ENCODE peak calls at places on chromosomes 1 and 21, in six cellular contexts. M is K562, Z is transverse colon, P is GM12878, E is suprapubic skin, C is stomach. L is an unnamed sample.

GRCh38 chr1:45246760-45247159 is 40.4 kb upstream of the ZSWIM5 start:
- DNase-seq in M (no peak), Z (no peak), P (no peak), E (no peak), C (no peak), L (no peak)

GRCh38 chr1:203871114-203871875 is 9.9 kb downstream of the SNRPE start:
- DNase-seq in M (peak; percentile 71), Z (peak; percentile 13), P (no peak), E (no peak), C (no peak), L (no peak)

GRCh38 chr1:182845894-182846293 is 6.7 kb downstream of the DHX9 start:
- DNase-seq in M (no peak), Z (no peak), P (no peak), E (no peak), C (no peak), L (no peak)

GRCh38 chr1:200857804-200858203 is 15.0 kb upstream of the GPR25 start:
- DNase-seq in M (no peak), Z (no peak), P (no peak), E (no peak), C (no peak), L (no peak)

GRCh38 chr1:243956448-243956847 is 94.6 kb upstream of the ZBTB18 start:
- DNase-seq in M (no peak), Z (no peak), P (no peak), E (no peak), C (no peak), L (no peak)

GRCh38 chr1:53554592-53555305 is 95.5 kb downstream of the DMRTB1 start:
- DNase-seq in M (no peak), Z (peak; percentile 4), P (no peak), E (peak; percentile 43), C (no peak), L (no peak)

GRCh38 chr21:29939859-29940245 is at the start of gene GRIK1:
- DNase-seq in M (peak; percentile 17), Z (no peak), P (no peak), E (no peak), C (no peak), L (peak; percentile 64)

GRCh38 chr1:17622823-17623222 is 83.3 kb downstream of the ARHGEF10L start:
- DNase-seq in M (no peak), Z (no peak), P (no peak), E (no peak), C (no peak), L (no peak)

GRCh38 chr1:48530727-48531351 is 58.8 kb upstream of the SPATA6 start:
- DNase-seq in M (peak; percentile 83), Z (peak; percentile 78), P (no peak), E (no peak), C (peak; percentile 69), L (peak; percentile 61)

GRCh38 chr1:164659621-164660414 is 100.8 kb downstream of the PBX1 start:
- DNase-seq in M (no peak), Z (peak; percentile 30), P (no peak), E (no peak), C (peak; percentile 56), L (no peak)
- TF ChIP-seq EP300 in M (no peak), Z (no peak), P (no peak), E (no peak), C (no peak), L (no peak)

GRCh38 chr1:181126871-181127587 is 38.5 kb downstream of the IER5 start:
- DNase-seq in M (no peak), Z (peak; percentile 44), P (no peak), E (no peak), C (peak; percentile 73), L (peak; percentile 50)

GRCh38 chr1:181127898-181128453 is 39.5 kb downstream of the IER5 start:
- DNase-seq in M (no peak), Z (no peak), P (no peak), E (no peak), C (no peak), L (no peak)

GRCh38 chr1:181131255-181131901 is 42.9 kb downstream of the IER5 start:
- DNase-seq in M (no peak), Z (no peak), P (no peak), E (no peak), C (no peak), L (no peak)

GRCh38 chr1:181129771-181130606 is 41.5 kb downstream of the IER5 start:
- DNase-seq in M (peak; percentile 89), Z (no peak), P (no peak), E (no peak), C (no peak), L (no peak)

GRCh38 chr1:181128592-181129497 is 40.3 kb downstream of the IER5 start:
- DNase-seq in M (peak; percentile 51), Z (peak; percentile 58), P (no peak), E (no peak), C (no peak), L (peak; percentile 70)
- H3K4me1 ChIP-seq in M (peaks cover 58% of the 10 kb centered on the region), Z (peaks cover 26% of the 10 kb centered on the region), P (peaks cover 79% of the 10 kb centered on the region), E (peaks cover 43% of the 10 kb centered on the region), C (peaks cover 45% of the 10 kb centered on the region), L (peaks cover 30% of the 10 kb centered on the region)

DNA sequence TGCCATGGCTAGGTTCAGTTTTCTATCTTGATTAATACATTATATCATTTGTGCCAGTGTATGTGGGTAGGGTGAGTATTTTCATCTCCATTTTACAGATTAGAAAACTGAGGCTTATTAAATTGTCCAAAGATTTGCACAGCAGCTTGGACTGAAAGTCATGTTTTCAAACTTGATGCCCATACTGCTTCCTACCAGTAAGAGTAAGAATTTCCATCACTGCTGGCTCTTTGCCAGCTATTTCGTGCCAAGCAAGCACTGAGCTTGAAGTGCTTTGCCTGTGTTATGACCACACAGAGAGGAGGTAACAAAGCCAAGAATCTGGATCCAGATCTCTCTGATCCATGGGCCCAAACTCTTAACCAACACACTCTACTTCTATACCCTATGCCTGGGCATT is 295.0 kb downstream of the VAV3 start:
- DNase-seq in M (no peak), Z (peak; percentile 80), P (no peak), E (peak; percentile 82), C (peak; percentile 91), L (peak; percentile 56)
- TF ChIP-seq POLR2AphosphoS5 in M (no peak), Z (peak; percentile 71), P (no peak), E (peak; percentile 53), C (peak; percentile 49), L (no peak)

DNA sequence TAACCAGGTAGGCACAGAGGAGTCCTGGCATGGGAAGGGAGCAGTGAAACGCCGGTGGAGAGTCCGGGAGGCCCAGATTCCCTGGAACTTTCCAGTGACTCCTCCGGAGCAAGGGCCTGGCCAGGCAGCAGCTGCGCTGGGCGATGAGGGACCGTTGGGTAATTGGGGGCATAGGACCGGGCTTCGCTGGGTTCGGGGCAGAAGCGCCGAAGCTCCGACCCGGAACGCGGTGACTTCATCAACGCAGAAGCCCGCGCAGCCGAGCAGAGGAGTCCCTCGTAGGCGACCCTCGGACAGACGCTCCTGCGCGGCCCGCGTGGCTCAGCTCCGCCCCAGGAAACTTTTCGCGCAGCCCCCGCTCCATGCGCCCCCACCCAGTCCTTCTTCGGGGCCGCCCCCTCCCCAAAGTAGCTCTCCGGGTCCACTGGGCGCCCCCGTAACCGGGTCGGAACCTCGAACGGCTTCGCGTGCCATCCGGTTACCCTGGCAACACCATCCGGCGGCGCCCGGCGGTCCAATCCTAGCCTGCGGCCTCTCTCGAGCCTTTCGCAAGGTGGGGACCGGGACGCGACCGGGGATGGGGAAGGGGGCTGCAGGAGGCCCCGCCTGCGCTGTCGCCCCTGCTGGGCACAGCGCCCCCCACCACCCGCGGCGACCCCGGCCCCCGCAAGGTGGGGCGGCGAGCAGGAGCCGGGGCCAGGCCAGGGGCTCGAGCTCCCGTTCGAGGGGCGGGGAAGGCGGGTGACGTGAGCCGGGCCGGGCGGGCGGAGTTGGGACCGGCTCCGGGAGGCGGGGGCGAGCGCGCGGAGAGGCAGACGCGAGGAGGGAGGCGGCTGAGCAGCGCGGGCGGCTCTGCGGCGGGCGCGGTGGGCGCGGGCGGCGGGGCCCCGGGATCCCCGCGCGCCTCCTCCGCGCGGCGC is at the start of gene AJAP1:
- DNase-seq in M (no peak), Z (no peak), P (no peak), E (no peak), C (no peak), L (no peak)
- TF ChIP-seq EP300 in M (no peak), Z (no peak), P (no peak), E (no peak), C (no peak), L (no peak)

DNA sequence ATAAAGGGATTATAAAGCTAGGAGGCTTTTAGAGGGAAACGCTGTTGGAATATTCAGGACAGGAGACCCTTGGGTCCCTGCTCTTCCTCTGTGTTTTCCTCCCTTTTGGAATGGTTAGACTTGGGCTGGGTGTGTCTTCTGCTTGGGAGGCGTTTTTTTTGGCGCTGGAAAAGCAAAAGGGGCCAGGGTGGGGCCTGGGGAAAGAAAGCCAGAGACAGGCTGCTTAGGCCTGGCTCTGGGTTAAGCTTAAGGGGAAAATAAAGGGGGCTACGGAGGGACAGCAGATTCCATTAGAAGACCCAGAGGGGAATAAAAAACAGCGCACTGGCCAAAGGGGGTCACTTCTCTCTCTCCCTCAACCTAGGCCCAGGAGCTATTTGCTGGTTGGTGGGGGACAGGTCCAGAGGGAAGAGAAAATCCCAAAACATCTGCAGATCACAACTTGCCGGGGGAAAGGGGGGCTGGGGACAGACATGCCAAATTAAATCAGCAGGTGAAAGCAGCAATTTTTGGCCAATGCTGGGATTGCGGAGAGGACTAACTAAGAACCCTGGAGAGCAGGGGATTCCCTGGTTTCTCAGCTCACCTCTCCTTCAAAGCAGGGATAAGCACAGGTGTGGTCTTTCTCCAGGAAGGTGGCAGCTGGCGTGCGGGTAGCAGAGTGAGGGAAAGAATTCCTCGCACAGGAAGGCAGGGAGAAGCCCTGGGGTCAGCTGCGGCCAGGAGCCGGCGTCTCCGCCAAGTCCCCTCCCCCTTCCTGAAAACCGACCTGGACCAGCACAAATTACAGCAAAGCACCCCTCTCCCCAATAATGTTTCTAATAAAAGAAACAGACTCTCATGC is 82.2 kb upstream of the AK4 start:
- DNase-seq in M (peak; percentile 27), Z (peak; percentile 51), P (no peak), E (peak; percentile 71), C (peak; percentile 54), L (peak; percentile 65)
- H3K4me1 ChIP-seq in M (peaks cover 18% of the 10 kb centered on the region), Z (peaks cover 59% of the 10 kb centered on the region), P (peaks cover 4% of the 10 kb centered on the region), E (peaks cover 52% of the 10 kb centered on the region), C (peaks cover 63% of the 10 kb centered on the region), L (peaks cover 46% of the 10 kb centered on the region)

GRCh38 chr1:94298861-94299260 is 61.5 kb upstream of the ARHGAP29 start:
- DNase-seq in M (no peak), Z (no peak), P (no peak), E (peak; percentile 66), C (no peak), L (no peak)
- TF ChIP-seq POLR2AphosphoS5 in M (no peak), Z (peak; percentile 27), P (no peak), E (peak; percentile 84), C (peak; percentile 73), L (peak; percentile 75)

GRCh38 chr1:109283748-109284600 is 1.0 kb upstream of the PSRC1 start:
- DNase-seq in M (peak; percentile 53), Z (no peak), P (no peak), E (no peak), C (no peak), L (no peak)

GRCh38 chr1:109281680-109282496 is 1.1 kb downstream of the PSRC1 start:
- DNase-seq in M (no peak), Z (no peak), P (no peak), E (no peak), C (no peak), L (peak; percentile 46)

GRCh38 chr1:109282497-109282951 is 421 bp downstream of the PSRC1 start:
- DNase-seq in M (no peak), Z (no peak), P (no peak), E (no peak), C (no peak), L (no peak)

GRCh38 chr1:109280768-109281356 is 2.1 kb downstream of the PSRC1 start:
- DNase-seq in M (no peak), Z (no peak), P (no peak), E (no peak), C (no peak), L (no peak)

GRCh38 chr1:109282952-109283747 is at the start of gene PSRC1:
- DNase-seq in M (peak; percentile 100), Z (peak; percentile 97), P (peak; percentile 62), E (peak; percentile 97), C (peak; percentile 97), L (peak; percentile 98)
- TF ChIP-seq EP300 in M (no peak), Z (no peak), P (no peak), E (no peak), C (no peak), L (no peak)

GRCh38 chr1:90836345-90836679 is 119.2 kb upstream of the BARHL2 start:
- DNase-seq in M (no peak), Z (no peak), P (no peak), E (no peak), C (no peak), L (no peak)
- H3K4me1 ChIP-seq in M (peaks cover 10% of the 10 kb centered on the region), Z (peaks cover 18% of the 10 kb centered on the region), P (no peaks in the 10 kb centered on the region), E (peaks cover 24% of the 10 kb centered on the region), C (peaks cover 32% of the 10 kb centered on the region), L (peaks cover 21% of the 10 kb centered on the region)